ENCODE peak calls at places on chromosomes 4 and X, in four cellular contexts. A, J, N and E are unnamed samples.

GRCh38 chr4:112210777-112211176 is 20.8 kb upstream of the AP1AR start:
- DNase-seq in A (no peak), J (no peak), N (no peak), E (no peak)

GRCh38 chrX:155534800-155535199 is 76.4 kb upstream of the F8A3 start:
- DNase-seq in A (no peak), J (no peak), N (no peak), E (no peak)

GRCh38 chr4:17450431-17450830 is 61.5 kb downstream of the QDPR start:
- DNase-seq in A (no peak), J (no peak), N (no peak), E (no peak)

GRCh38 chr4:85610450-85610849 is 135.5 kb downstream of the ARHGAP24 start:
- DNase-seq in A (no peak), J (no peak), N (no peak), E (no peak)

GRCh38 chrX:110951472-110952269 is 144.3 kb upstream of the PAK3 start:
- DNase-seq in A (no peak), J (no peak), N (no peak), E (no peak)

GRCh38 chrX:120305531-120306145 is 5.6 kb downstream of the TMEM255A start:
- DNase-seq in A (no peak), J (no peak), N (no peak), E (no peak)

GRCh38 chr4:98482847-98483806 is 175.3 kb downstream of the TSPAN5 start:
- DNase-seq in A (no peak), J (peak; percentile 74), N (no peak), E (no peak)

GRCh38 chrX:121102101-121102500 is 54.7 kb downstream of the GLUD2 start:
- DNase-seq in A (no peak), J (no peak), N (no peak), E (no peak)

GRCh38 chr4:65316534-65316933 is 353.8 kb downstream of the EPHA5 start:
- DNase-seq in A (no peak), J (no peak), N (no peak), E (no peak)

GRCh38 chrX:41720125-41720780 is 3.7 kb upstream of the GPR82 start:
- DNase-seq in A (no peak), J (no peak), N (no peak), E (no peak)

GRCh38 chr4:107734120-107734519 is 14.1 kb upstream of the PAPSS1 start:
- DNase-seq in A (no peak), J (no peak), N (no peak), E (no peak)
- TF ChIP-seq CTCF in A (peak; percentile 47), J (peak; percentile 49), N (no peak), E (no peak)

GRCh38 chr4:186949847-186950246 is 226.2 kb upstream of the FAT1 start:
- DNase-seq in A (no peak), J (no peak), N (peak; percentile 48), E (no peak)

GRCh38 chr4:186946140-186946539 is 222.5 kb upstream of the FAT1 start:
- DNase-seq in A (no peak), J (no peak), N (no peak), E (no peak)

GRCh38 chr4:186948361-186949291 is 225.0 kb upstream of the FAT1 start:
- DNase-seq in A (no peak), J (no peak), N (no peak), E (no peak)

GRCh38 chr4:186943607-186943908 is 219.9 kb upstream of the FAT1 start:
- DNase-seq in A (no peak), J (no peak), N (no peak), E (no peak)

DNA sequence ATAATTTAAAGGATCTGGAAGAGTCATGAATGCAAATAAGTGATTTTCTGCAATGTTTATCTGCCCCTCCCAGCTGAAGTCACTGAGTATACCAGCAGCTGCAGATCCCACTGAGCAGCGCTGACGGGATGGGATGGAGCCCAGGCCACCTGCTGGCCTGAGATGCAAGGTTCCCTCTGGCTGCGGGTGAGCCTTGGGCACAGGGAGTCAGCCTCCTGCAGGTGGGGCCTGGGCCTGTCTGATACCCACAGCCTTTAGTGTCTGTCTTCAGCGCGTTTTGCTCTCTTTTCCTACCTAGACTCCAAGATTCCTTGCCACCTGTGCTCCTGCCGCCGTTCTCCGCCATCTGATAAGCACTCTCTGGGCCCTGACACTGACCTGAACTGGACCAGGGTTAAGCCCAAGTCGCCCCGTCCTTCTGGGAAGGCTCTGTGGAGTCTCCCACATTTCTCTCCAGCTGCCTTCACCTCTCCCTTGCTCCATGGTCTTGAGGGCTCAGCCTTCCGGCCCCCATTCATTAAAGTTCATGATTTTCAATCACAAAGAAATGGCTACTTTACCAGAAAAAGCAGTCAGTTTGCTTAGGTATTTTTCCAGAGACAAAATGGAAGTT is 223.1 kb upstream of the FAT1 start:
- DNase-seq in A (peak; percentile 21), J (no peak), N (no peak), E (no peak)
- TF ChIP-seq CTCF in A (peak; percentile 60), J (peak; percentile 78), N (peak; percentile 32), E (no peak)

GRCh38 chr4:138035781-138036258 is 206.3 kb downstream of the SLC7A11 start:
- DNase-seq in A (no peak), J (peak; percentile 42), N (peak; percentile 3), E (no peak)
- TF ChIP-seq CTCF in A (peak; percentile 63), J (peak; percentile 86), N (peak; percentile 67), E (peak; percentile 14)

GRCh38 chrX:16671005-16671404 is 21.0 kb downstream of the S100G start:
- DNase-seq in A (no peak), J (no peak), N (peak; percentile 30), E (no peak)
- TF ChIP-seq CTCF in A (peak; percentile 59), J (peak; percentile 61), N (peak; percentile 47), E (no peak)

GRCh38 chr4:176563591-176563990 is 229.1 kb downstream of the VEGFC start:
- DNase-seq in A (no peak), J (no peak), N (peak; percentile 10), E (no peak)

GRCh38 chr4:176565044-176565443 is 227.7 kb downstream of the VEGFC start:
- DNase-seq in A (no peak), J (no peak), N (no peak), E (no peak)

GRCh38 chr4:176566769-176567168 is 226.0 kb downstream of the VEGFC start:
- DNase-seq in A (no peak), J (no peak), N (no peak), E (no peak)

GRCh38 chr4:176575141-176575731 is 217.5 kb downstream of the VEGFC start:
- DNase-seq in A (no peak), J (no peak), N (no peak), E (no peak)

GRCh38 chr4:176569301-176569700 is 223.4 kb downstream of the VEGFC start:
- DNase-seq in A (no peak), J (no peak), N (no peak), E (no peak)
- TF ChIP-seq CTCF in A (no peak), J (no peak), N (no peak), E (no peak)

DNA sequence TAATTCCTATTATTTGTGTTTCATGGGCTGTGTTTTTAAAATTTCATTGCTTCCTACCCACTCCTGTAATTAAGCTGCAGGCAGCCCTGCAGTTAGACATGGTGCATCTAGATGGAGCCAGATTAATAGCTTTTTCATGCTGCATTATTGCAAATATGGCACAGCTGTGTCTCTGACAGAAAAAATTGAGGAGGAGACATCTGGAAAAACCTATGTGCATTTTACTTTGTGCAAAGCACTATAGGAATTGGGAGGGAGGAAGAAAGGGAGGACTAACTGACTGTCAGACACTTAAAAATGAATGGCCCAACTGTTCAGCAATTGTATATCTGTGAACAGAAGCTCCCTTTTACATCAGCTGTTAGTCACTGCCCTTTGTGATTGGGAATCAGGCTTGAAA is 8.1 kb upstream of the RPGR start:
- DNase-seq in A (no peak), J (no peak), N (no peak), E (no peak)
- TF ChIP-seq CTCF in A (no peak), J (peak; percentile 35), N (peak; percentile 65), E (no peak)

GRCh38 chrX:29707088-29707487 is 508.3 kb upstream of the MAGEB2 start:
- DNase-seq in A (no peak), J (no peak), N (no peak), E (no peak)
- TF ChIP-seq CTCF in A (no peak), J (no peak), N (no peak), E (no peak)

DNA sequence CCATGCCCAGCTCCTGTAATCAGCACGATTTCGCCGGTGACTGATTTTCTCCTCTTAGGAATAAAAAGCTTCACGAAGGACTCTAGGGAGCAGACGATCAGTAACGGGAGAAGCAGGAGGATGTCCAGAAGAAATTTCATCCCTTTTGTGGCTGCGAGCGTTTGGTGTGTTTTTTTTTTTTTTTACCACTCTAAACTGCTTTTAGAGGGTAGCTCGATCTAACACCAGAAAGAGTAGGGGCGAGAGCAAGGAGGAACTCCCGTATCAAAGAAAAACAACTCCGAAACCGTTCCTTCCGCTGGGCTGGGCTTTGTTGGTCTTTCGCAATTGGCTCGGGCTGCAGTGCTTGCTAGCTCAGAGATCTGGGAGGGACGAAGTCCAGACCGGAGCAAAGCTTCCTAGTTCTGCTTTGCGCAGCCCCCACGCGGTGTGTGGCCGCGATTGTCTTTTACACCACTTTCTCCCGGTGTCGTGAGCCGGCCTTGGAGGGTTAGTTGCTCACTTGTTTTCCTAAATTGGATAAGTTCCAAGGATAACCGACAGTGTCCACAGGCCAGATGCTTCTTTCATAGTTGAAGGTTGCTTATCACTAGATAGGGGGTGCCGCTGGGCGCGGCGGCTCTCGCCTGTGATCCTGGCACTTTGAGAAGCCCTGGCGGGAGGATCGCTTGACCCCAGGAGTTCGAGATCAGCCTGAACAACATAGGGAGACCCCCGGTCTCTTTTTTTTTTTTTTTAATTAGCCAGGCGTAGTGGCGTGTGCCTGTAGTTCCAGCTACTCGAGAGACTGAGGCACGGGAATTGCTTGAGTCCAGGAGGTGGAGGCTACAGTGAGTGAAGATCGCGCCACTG is at the start of gene HSD17B11:
- DNase-seq in A (peak; percentile 59), J (peak; percentile 66), N (peak; percentile 62), E (peak; percentile 93)
- TF ChIP-seq CTCF in A (no peak), J (peak; percentile 34), N (peak; percentile 10), E (no peak)